ENCODE peak calls at places on chromosome 5, in nine cellular contexts. X, G, D, J, N, S, U, K and I are unnamed samples.

GRCh38 chr5:124060413-124061095 is 548.6 kb downstream of the CSNK1G3 start:
- DNase-seq in X (no peak), G (no peak), D (no peak), J (no peak), N (peak), S (no peak), U (no peak), K (no peak), I (no peak)

GRCh38 chr5:30764704-30765103 is 428.8 kb upstream of the CDH6 start:
- DNase-seq in X (no peak), G (no peak), D (no peak), J (no peak), N (no peak), S (peak), U (no peak), K (no peak), I (no peak)

GRCh38 chr5:9473624-9474023 is 72.3 kb downstream of the SEMA5A start:
- DNase-seq in X (no peak), G (no peak), D (no peak), J (no peak), N (no peak), S (peak), U (no peak), K (no peak), I (no peak)

GRCh38 chr5:159309689-159310433 is 20.4 kb downstream of the IL12B start:
- DNase-seq in X (no peak), G (no peak), D (no peak), J (no peak), N (no peak), S (no peak), U (no peak), K (no peak), I (no peak)

GRCh38 chr5:61301820-61302563 is 30.1 kb upstream of the ZSWIM6 start:
- DNase-seq in X (no peak), G (no peak), D (no peak), J (no peak), N (no peak), S (peak), U (no peak), K (no peak), I (no peak)

GRCh38 chr5:73204302-73204701 is 31.3 kb downstream of the TMEM174 start:
- DNase-seq in X (no peak), G (no peak), D (no peak), J (no peak), N (peak), S (no peak), U (no peak), K (no peak), I (no peak)

GRCh38 chr5:160638141-160638742 is 213.8 kb downstream of the ATP10B start:
- DNase-seq in X (no peak), G (no peak), D (no peak), J (no peak), N (no peak), S (no peak), U (no peak), K (no peak), I (no peak)

GRCh38 chr5:131634666-131634995 is 398 bp downstream of the RAPGEF6 start:
- DNase-seq in X (peak), G (peak), D (peak), J (no peak), N (no peak), S (peak), U (peak), K (no peak), I (peak)

GRCh38 chr5:123080215-123080614 is 8.8 kb upstream of the PRDM6 start:
- DNase-seq in X (no peak), G (no peak), D (no peak), J (no peak), N (no peak), S (no peak), U (no peak), K (no peak), I (no peak)

GRCh38 chr5:38670878-38671277 is 114.4 kb upstream of the LIFR start:
- DNase-seq in X (no peak), G (no peak), D (no peak), J (no peak), N (no peak), S (no peak), U (no peak), K (no peak), I (no peak)

GRCh38 chr5:80213467-80213866 is 42.4 kb downstream of the SERINC5 start:
- DNase-seq in X (no peak), G (no peak), D (no peak), J (no peak), N (no peak), S (no peak), U (no peak), K (no peak), I (no peak)

GRCh38 chr5:155004138-155004744 is 9.3 kb upstream of the KIF4B start:
- DNase-seq in X (peak), G (no peak), D (peak), J (no peak), N (no peak), S (peak), U (peak), K (no peak), I (no peak)

GRCh38 chr5:81826128-81826527 is 75.2 kb upstream of the SSBP2 start:
- DNase-seq in X (no peak), G (no peak), D (no peak), J (no peak), N (no peak), S (peak), U (no peak), K (no peak), I (no peak)

GRCh38 chr5:151772029-151772867 is 494 bp downstream of the G3BP1 start:
- DNase-seq in X (peak), G (peak), D (peak), J (peak), N (peak), S (peak), U (peak), K (no peak), I (no peak)

GRCh38 chr5:132489051-132489770 is 1.4 kb downstream of the IRF1 start:
- DNase-seq in X (peak), G (peak), D (no peak), J (no peak), N (no peak), S (no peak), U (peak), K (no peak), I (no peak)

GRCh38 chr5:132665681-132666080 is 7.7 kb downstream of the IL13 start:
- DNase-seq in X (no peak), G (no peak), D (no peak), J (no peak), N (no peak), S (no peak), U (peak), K (no peak), I (no peak)

GRCh38 chr5:77012601-77013000 is 17.6 kb upstream of the AGGF1 start:
- DNase-seq in X (no peak), G (no peak), D (no peak), J (no peak), N (no peak), S (no peak), U (no peak), K (no peak), I (no peak)

GRCh38 chr5:159051431-159052281 is 48.1 kb downstream of the EBF1 start:
- DNase-seq in X (peak), G (no peak), D (no peak), J (no peak), N (no peak), S (peak), U (peak), K (no peak), I (no peak)

GRCh38 chr5:82798676-82799075 is 278.5 kb downstream of the TMEM167A start:
- DNase-seq in X (no peak), G (no peak), D (no peak), J (no peak), N (no peak), S (no peak), U (no peak), K (no peak), I (no peak)

GRCh38 chr5:38515081-38515480 is 41.4 kb downstream of the LIFR start:
- DNase-seq in X (no peak), G (no peak), D (no peak), J (no peak), N (no peak), S (no peak), U (no peak), K (no peak), I (no peak)

GRCh38 chr5:134175874-134176522 is 752 bp downstream of the SKP1 start:
- DNase-seq in X (peak), G (peak), D (peak), J (no peak), N (no peak), S (peak), U (no peak), K (no peak), I (no peak)

GRCh38 chr5:107538331-107539162 is 132.2 kb downstream of the EFNA5 start:
- DNase-seq in X (no peak), G (no peak), D (no peak), J (no peak), N (no peak), S (no peak), U (no peak), K (no peak), I (no peak)

GRCh38 chr5:109784687-109785086 is 95.0 kb downstream of the MAN2A1 start:
- DNase-seq in X (no peak), G (no peak), D (no peak), J (no peak), N (no peak), S (no peak), U (no peak), K (no peak), I (no peak)

GRCh38 chr5:163565931-163566608 is 60.7 kb downstream of the MAT2B start:
- DNase-seq in X (peak), G (peak), D (peak), J (peak), N (no peak), S (peak), U (peak), K (peak), I (peak)

GRCh38 chr5:149799119-149799623 is 69.1 kb downstream of the PPARGC1B start:
- DNase-seq in X (no peak), G (no peak), D (no peak), J (no peak), N (no peak), S (peak), U (no peak), K (no peak), I (no peak)

GRCh38 chr5:147522435-147522834 is 12.6 kb upstream of the DPYSL3 start:
- DNase-seq in X (no peak), G (no peak), D (no peak), J (no peak), N (no peak), S (peak), U (no peak), K (no peak), I (no peak)

GRCh38 chr5:91219803-91220371 is 163.2 kb downstream of the ARRDC3 start:
- DNase-seq in X (peak), G (no peak), D (peak), J (peak), N (no peak), S (no peak), U (no peak), K (no peak), I (no peak)

GRCh38 chr5:88556415-88556814 is 287.8 kb upstream of the TMEM161B start:
- DNase-seq in X (no peak), G (no peak), D (no peak), J (no peak), N (no peak), S (no peak), U (no peak), K (no peak), I (no peak)

GRCh38 chr5:77991084-77991483 is 214.9 kb upstream of the TBCA start:
- DNase-seq in X (no peak), G (no peak), D (no peak), J (no peak), N (no peak), S (no peak), U (no peak), K (no peak), I (no peak)

GRCh38 chr5:113218200-113218599 is 216.6 kb downstream of the TSSK1B start:
- DNase-seq in X (no peak), G (no peak), D (no peak), J (no peak), N (no peak), S (no peak), U (no peak), K (no peak), I (no peak)